ENCODE peak calls at places on chromosomes 11 and 22, in five cellular contexts. B is midbrain, C is mammary epithelial cell, T is HAP-1, H is AG09309. Y is an unnamed sample.

GRCh38 chr11:48013269-48013901 is 33.0 kb downstream of the PTPRJ start:
- DNase-seq in B (no peak), C (no peak), T (no peak), H (no peak), Y (no peak)

GRCh38 chr22:41296826-41297667 is 4.3 kb upstream of the ZC3H7B start:
- DNase-seq in B (no peak), C (no peak), T (no peak), H (no peak), Y (no peak)

GRCh38 chr22:36753120-36753802 is 22.7 kb downstream of the IFT27 start:
- DNase-seq in B (no peak), C (peak; percentile 42), T (no peak), H (no peak), Y (peak; percentile 37)

GRCh38 chr22:23253475-23254055 is 73.3 kb downstream of the BCR start:
- DNase-seq in B (no peak), C (no peak), T (no peak), H (no peak), Y (no peak)

GRCh38 chr22:23565288-23565941 is 14.7 kb downstream of the IGLL1 start:
- DNase-seq in B (no peak), C (no peak), T (peak; percentile 6), H (no peak), Y (no peak)

GRCh38 chr22:45969414-45969799 is 7.6 kb downstream of the WNT7B start:
- DNase-seq in B (no peak), C (no peak), T (no peak), H (no peak), Y (no peak)

GRCh38 chr11:57474751-57475115 is 14.4 kb downstream of the RTN4RL2 start:
- DNase-seq in B (no peak), C (no peak), T (no peak), H (no peak), Y (no peak)

GRCh38 chr11:65163684-65164083 is 6.3 kb upstream of the SPDYC start:
- DNase-seq in B (no peak), C (no peak), T (no peak), H (no peak), Y (no peak)

GRCh38 chr11:44916797-44917196 is 33.9 kb downstream of the TP53I11 start:
- DNase-seq in B (no peak), C (no peak), T (no peak), H (no peak), Y (no peak)

GRCh38 chr22:49663823-49664222 is 163.8 kb downstream of the BRD1 start:
- DNase-seq in B (no peak), C (no peak), T (no peak), H (no peak), Y (no peak)

GRCh38 chr11:67613960-67614715 is 7.4 kb downstream of the NDUFV1 start:
- DNase-seq in B (no peak), C (peak; percentile 57), T (peak; percentile 47), H (no peak), Y (peak; percentile 64)

GRCh38 chr11:45885921-45886721 is 670 bp downstream of the MAPK8IP1 start:
- DNase-seq in B (no peak), C (no peak), T (no peak), H (no peak), Y (no peak)

GRCh38 chr11:14132312-14132711 is 169.8 kb downstream of the SPON1 start:
- DNase-seq in B (no peak), C (no peak), T (no peak), H (no peak), Y (peak; percentile 64)

GRCh38 chr11:108790501-108791299 is 125.8 kb downstream of the DDX10 start:
- DNase-seq in B (no peak), C (no peak), T (no peak), H (no peak), Y (no peak)